ENCODE peak calls at places on chromosomes 3 and 15, in ten cellular contexts. D is ovary, V is omental fat pad, G is neural crest cell, N is body of pancreas, H is adrenal gland, O is HFF-Myc, K is foreskin keratinocyte, S is Calu3, J is endothelial cell of umbilical vein. E is an unnamed sample.

GRCh38 chr3:137669519-137670060 is 94.5 kb upstream of the SOX14 start:
- DNase-seq in D (no peak), V (no peak), G (no peak), N (no peak), H (no peak), O (no peak), K (no peak), S (no peak), J (no peak), E (no peak)

GRCh38 chr15:79310985-79311900 is at the start of gene TMED3:
- DNase-seq in D (peak), V (no peak), G (peak), N (peak), H (peak), O (peak), K (peak), S (peak), J (peak), E (peak)

GRCh38 chr3:123335007-123335670 is 113.8 kb downstream of the ADCY5 start:
- DNase-seq in D (peak), V (no peak), G (no peak), N (peak), H (no peak), O (no peak), K (no peak), S (no peak), J (no peak), E (no peak)

GRCh38 chr3:38842266-38842965 is 26.4 kb upstream of the SCN10A start:
- DNase-seq in D (no peak), V (no peak), G (no peak), N (no peak), H (no peak), O (no peak), K (no peak), S (no peak), J (no peak), E (no peak)

GRCh38 chr3:188358787-188359493 is 205.0 kb downstream of the LPP start:
- DNase-seq in D (no peak), V (no peak), G (no peak), N (no peak), H (no peak), O (no peak), K (no peak), S (no peak), J (no peak), E (peak)

GRCh38 chr3:180467177-180467576 is 134.8 kb upstream of the TTC14 start:
- DNase-seq in D (no peak), V (no peak), G (no peak), N (no peak), H (no peak), O (no peak), K (peak), S (no peak), J (no peak), E (no peak)

GRCh38 chr3:88203537-88204143 is 53.9 kb downstream of the C3orf38 start:
- DNase-seq in D (peak), V (peak), G (peak), N (peak), H (peak), O (peak), K (no peak), S (peak), J (peak), E (no peak)

GRCh38 chr15:59993950-59994401 is 10.1 kb upstream of the FOXB1 start:
- DNase-seq in D (no peak), V (no peak), G (peak), N (no peak), H (no peak), O (no peak), K (no peak), S (peak), J (no peak), E (no peak)

GRCh38 chr15:69126054-69126469 is 34.4 kb upstream of the GLCE start:
- DNase-seq in D (no peak), V (no peak), G (no peak), N (no peak), H (no peak), O (no peak), K (no peak), S (no peak), J (peak), E (no peak)

GRCh38 chr3:115800489-115801080 is 177.3 kb downstream of the GAP43 start:
- DNase-seq in D (no peak), V (no peak), G (no peak), N (no peak), H (peak), O (no peak), K (no peak), S (peak), J (no peak), E (no peak)

GRCh38 chr3:173502983-173503568 is 105.5 kb downstream of the NLGN1 start:
- DNase-seq in D (no peak), V (no peak), G (no peak), N (no peak), H (no peak), O (no peak), K (no peak), S (no peak), J (peak), E (no peak)

GRCh38 chr15:68729789-68730201 is 90.9 kb downstream of the ANP32A start:
- DNase-seq in D (peak), V (no peak), G (no peak), N (no peak), H (peak), O (no peak), K (no peak), S (no peak), J (peak), E (no peak)

GRCh38 chr15:90064931-90065681 is 37.2 kb downstream of the IDH2 start:
- DNase-seq in D (no peak), V (no peak), G (no peak), N (no peak), H (peak), O (no peak), K (no peak), S (no peak), J (peak), E (no peak)

GRCh38 chr15:78761020-78761419 is 50.2 kb downstream of the ADAMTS7 start:
- DNase-seq in D (peak), V (no peak), G (no peak), N (peak), H (peak), O (no peak), K (no peak), S (no peak), J (no peak), E (no peak)

GRCh38 chr15:81531971-81532370 is 158.0 kb upstream of the TMC3 start:
- DNase-seq in D (no peak), V (no peak), G (no peak), N (no peak), H (no peak), O (no peak), K (peak), S (no peak), J (peak), E (no peak)

GRCh38 chr3:73542127-73542526 is 82.6 kb downstream of the PDZRN3 start:
- DNase-seq in D (no peak), V (no peak), G (no peak), N (peak), H (no peak), O (no peak), K (no peak), S (no peak), J (no peak), E (no peak)

GRCh38 chr15:63967616-63968015 is 78.7 kb downstream of the DAPK2 start:
- DNase-seq in D (no peak), V (no peak), G (no peak), N (no peak), H (no peak), O (no peak), K (no peak), S (no peak), J (no peak), E (no peak)

GRCh38 chr3:175179055-175179454 is 319.9 kb downstream of the NAALADL2 start:
- DNase-seq in D (no peak), V (no peak), G (no peak), N (no peak), H (no peak), O (no peak), K (no peak), S (no peak), J (peak), E (no peak)

GRCh38 chr3:20039765-20040475 is at the start of gene KAT2B:
- DNase-seq in D (peak), V (peak), G (peak), N (peak), H (peak), O (no peak), K (no peak), S (peak), J (peak), E (peak)

GRCh38 chr3:185807455-185808068 is 17.3 kb downstream of the IGF2BP2 start:
- DNase-seq in D (no peak), V (no peak), G (no peak), N (no peak), H (no peak), O (peak), K (peak), S (no peak), J (peak), E (no peak)

GRCh38 chr3:139105154-139105702 is 60.5 kb upstream of the PRR23C start:
- DNase-seq in D (no peak), V (no peak), G (no peak), N (no peak), H (no peak), O (no peak), K (no peak), S (no peak), J (no peak), E (no peak)

GRCh38 chr3:174170248-174170647 is 688.9 kb upstream of the NAALADL2 start:
- DNase-seq in D (no peak), V (no peak), G (no peak), N (no peak), H (no peak), O (no peak), K (no peak), S (no peak), J (no peak), E (no peak)

GRCh38 chr3:94225176-94225742 is 162.4 kb downstream of the NSUN3 start:
- DNase-seq in D (no peak), V (no peak), G (no peak), N (no peak), H (no peak), O (no peak), K (peak), S (no peak), J (no peak), E (no peak)

GRCh38 chr3:53880396-53881345 is 1.3 kb downstream of the ACTR8 start:
- DNase-seq in D (no peak), V (no peak), G (no peak), N (no peak), H (no peak), O (no peak), K (no peak), S (no peak), J (no peak), E (no peak)

GRCh38 chr3:31979006-31979697 is 1.9 kb downstream of the OSBPL10 start:
- DNase-seq in D (no peak), V (no peak), G (no peak), N (no peak), H (no peak), O (no peak), K (no peak), S (no peak), J (peak), E (no peak)

GRCh38 chr3:67009716-67010115 is 11.6 kb downstream of the KBTBD8 start:
- DNase-seq in D (no peak), V (no peak), G (no peak), N (no peak), H (no peak), O (no peak), K (no peak), S (no peak), J (no peak), E (no peak)

GRCh38 chr3:57876632-57877031 is 120.5 kb downstream of the SLMAP start:
- DNase-seq in D (no peak), V (no peak), G (no peak), N (no peak), H (no peak), O (no peak), K (no peak), S (no peak), J (no peak), E (no peak)

GRCh38 chr15:75982468-75982867 is 29.8 kb downstream of the NRG4 start:
- DNase-seq in D (no peak), V (no peak), G (no peak), N (no peak), H (no peak), O (no peak), K (no peak), S (no peak), J (no peak), E (no peak)

GRCh38 chr3:164812042-164812441 is 266.3 kb downstream of the SI start:
- DNase-seq in D (no peak), V (no peak), G (no peak), N (no peak), H (no peak), O (no peak), K (no peak), S (no peak), J (no peak), E (no peak)

GRCh38 chr3:164806188-164806587 is 272.1 kb downstream of the SI start:
- DNase-seq in D (no peak), V (no peak), G (no peak), N (no peak), H (no peak), O (no peak), K (no peak), S (no peak), J (no peak), E (no peak)
- TF ChIP-seq CTCF in D (no peak), V (no peak), G (no peak), N (no peak), H (no peak), O (no peak), K (no peak), S (no peak), J (no peak), E (no peak)

GRCh38 chr3:177620073-177620472 is 422.8 kb upstream of the TBL1XR1 start:
- DNase-seq in D (no peak), V (no peak), G (no peak), N (no peak), H (no peak), O (no peak), K (no peak), S (no peak), J (no peak), E (no peak)

GRCh38 chr3:177624523-177625495 is 427.5 kb upstream of the TBL1XR1 start:
- DNase-seq in D (no peak), V (no peak), G (no peak), N (no peak), H (no peak), O (no peak), K (no peak), S (no peak), J (peak), E (no peak)

GRCh38 chr3:177618873-177619771 is 421.8 kb upstream of the TBL1XR1 start:
- DNase-seq in D (no peak), V (no peak), G (no peak), N (no peak), H (no peak), O (no peak), K (no peak), S (peak), J (peak), E (no peak)

GRCh38 chr3:177622982-177623617 is 425.8 kb upstream of the TBL1XR1 start:
- DNase-seq in D (no peak), V (no peak), G (no peak), N (no peak), H (no peak), O (no peak), K (no peak), S (no peak), J (no peak), E (no peak)

DNA sequence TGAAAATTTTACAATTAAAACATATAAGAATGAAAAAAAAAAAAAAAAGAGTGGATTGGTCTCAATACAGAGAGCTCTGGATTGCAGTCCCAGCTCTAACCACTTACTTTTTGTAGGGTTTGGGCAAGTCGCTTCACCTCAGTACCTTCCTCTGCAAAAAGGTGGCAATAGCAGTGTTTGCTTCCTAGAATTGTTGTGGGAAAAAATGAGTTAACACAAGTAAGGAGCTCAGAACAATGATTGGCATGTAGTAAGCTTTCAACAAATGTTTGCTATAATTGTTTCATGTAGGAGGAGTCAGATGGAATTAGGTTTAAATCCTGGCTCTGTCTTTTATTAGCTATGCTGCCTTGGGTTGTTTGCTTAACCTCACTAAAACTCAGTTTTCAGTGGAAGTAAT is 425.2 kb upstream of the TBL1XR1 start:
- DNase-seq in D (no peak), V (no peak), G (no peak), N (no peak), H (no peak), O (no peak), K (no peak), S (no peak), J (peak), E (no peak)
- TF ChIP-seq CTCF in D (no peak), V (no peak), G (no peak), N (no peak), H (no peak), O (no peak), K (no peak), S (no peak), J (no peak), E (no peak)

GRCh38 chr3:4107430-4107829 is 195.7 kb upstream of the SETMAR start:
- DNase-seq in D (no peak), V (no peak), G (no peak), N (no peak), H (no peak), O (no peak), K (no peak), S (no peak), J (no peak), E (no peak)
- TF ChIP-seq CTCF in D (no peak), V (no peak), G (peak), N (no peak), H (no peak), O (no peak), K (no peak), S (no peak), J (no peak), E (no peak)

GRCh38 chr15:52336530-52336929 is 40.9 kb upstream of the MYO5C start:
- DNase-seq in D (no peak), V (no peak), G (no peak), N (peak), H (no peak), O (no peak), K (no peak), S (no peak), J (no peak), E (no peak)
- TF ChIP-seq CTCF in D (no peak), V (no peak), G (peak), N (no peak), H (no peak), O (no peak), K (peak), S (no peak), J (no peak), E (no peak)

GRCh38 chr3:127371338-127371737 is 83.5 kb upstream of the PRR20G start:
- DNase-seq in D (no peak), V (no peak), G (no peak), N (no peak), H (no peak), O (no peak), K (no peak), S (no peak), J (no peak), E (no peak)

GRCh38 chr3:127374626-127375010 is 86.8 kb upstream of the PRR20G start:
- DNase-seq in D (peak), V (no peak), G (no peak), N (no peak), H (no peak), O (no peak), K (no peak), S (no peak), J (no peak), E (no peak)

GRCh38 chr3:127371846-127372245 is 84.0 kb upstream of the PRR20G start:
- DNase-seq in D (peak), V (no peak), G (no peak), N (no peak), H (no peak), O (no peak), K (no peak), S (no peak), J (no peak), E (no peak)

GRCh38 chr3:127375151-127375937 is 87.5 kb upstream of the PRR20G start:
- DNase-seq in D (peak), V (no peak), G (no peak), N (no peak), H (no peak), O (no peak), K (no peak), S (no peak), J (no peak), E (no peak)

GRCh38 chr3:127373701-127374625 is 86.1 kb upstream of the PRR20G start:
- DNase-seq in D (peak), V (no peak), G (peak), N (no peak), H (no peak), O (no peak), K (no peak), S (peak), J (no peak), E (no peak)
- TF ChIP-seq CTCF in D (no peak), V (no peak), G (peak), N (no peak), H (no peak), O (peak), K (peak), S (peak), J (peak), E (no peak)

GRCh38 chr15:72473670-72474465 is at the start of gene ARIH1:
- DNase-seq in D (peak), V (peak), G (peak), N (peak), H (peak), O (peak), K (peak), S (peak), J (peak), E (peak)
- TF ChIP-seq CTCF in D (no peak), V (no peak), G (peak), N (no peak), H (peak), O (peak), K (peak), S (no peak), J (peak), E (peak)

E was measured in natural killer cell.